ENCODE peak calls at places on chromosomes 13 and 19, in nine cellular contexts. C is SW480, P is head of caudate nucleus, J is EH, O is EL, E is T-helper 1 cell, Z is nephron progenitor cell, H is sigmoid colon, R is smooth muscle cell of the brain vasculature. A is an unnamed sample.

GRCh38 chr19:29963576-29963975 is 21.5 kb downstream of the URI1 start:
- DNase-seq in C (no peak), P (no peak), J (no peak), O (no peak), E (no peak), Z (no peak), H (no peak), R (no peak), A (no peak)

GRCh38 chr13:32956595-32956933 is 59.7 kb upstream of the KL start:
- DNase-seq in C (no peak), P (no peak), J (peak), O (no peak), E (no peak), Z (no peak), H (no peak), R (no peak), A (no peak)

GRCh38 chr19:32692727-32693061 is 1.1 kb downstream of the NUDT19 start:
- DNase-seq in C (peak), P (no peak), J (no peak), O (no peak), E (no peak), Z (no peak), H (no peak), R (no peak), A (no peak)

GRCh38 chr19:13104848-13105646 is 2.4 kb upstream of the LYL1 start:
- DNase-seq in C (no peak), P (no peak), J (no peak), O (no peak), E (no peak), Z (no peak), H (no peak), R (no peak), A (no peak)

GRCh38 chr13:60288569-60288968 is 108.5 kb upstream of the TDRD3 start:
- DNase-seq in C (no peak), P (no peak), J (no peak), O (no peak), E (no peak), Z (no peak), H (no peak), R (no peak), A (no peak)

GRCh38 chr19:6233051-6233826 is 46.5 kb downstream of the MLLT1 start:
- DNase-seq in C (no peak), P (no peak), J (peak), O (peak), E (no peak), Z (no peak), H (no peak), R (no peak), A (no peak)

GRCh38 chr19:20926796-20927195 is 3.7 kb downstream of the ZNF85 start:
- DNase-seq in C (no peak), P (no peak), J (peak), O (peak), E (no peak), Z (no peak), H (no peak), R (no peak), A (no peak)

GRCh38 chr19:1944088-1944915 is 3.3 kb downstream of the CSNK1G2 start:
- DNase-seq in C (no peak), P (no peak), J (no peak), O (no peak), E (no peak), Z (no peak), H (peak), R (no peak), A (no peak)

GRCh38 chr13:54511356-54511755 is 1482.7 kb downstream of the OLFM4 start:
- DNase-seq in C (no peak), P (no peak), J (no peak), O (no peak), E (no peak), Z (no peak), H (no peak), R (no peak), A (no peak)

GRCh38 chr19:53158119-53158656 is 665 bp downstream of the ZNF347 start:
- DNase-seq in C (no peak), P (peak), J (peak), O (peak), E (peak), Z (peak), H (peak), R (no peak), A (peak)

GRCh38 chr13:113126265-113127150 is 3.9 kb downstream of the F10 start:
- DNase-seq in C (no peak), P (peak), J (no peak), O (no peak), E (no peak), Z (no peak), H (no peak), R (no peak), A (peak)

GRCh38 chr13:39890537-39890936 is 235.1 kb downstream of the COG6 start:
- DNase-seq in C (no peak), P (no peak), J (no peak), O (no peak), E (no peak), Z (no peak), H (no peak), R (no peak), A (no peak)

GRCh38 chr13:49421391-49421790 is 22.5 kb downstream of the CAB39L start:
- DNase-seq in C (no peak), P (no peak), J (peak), O (peak), E (no peak), Z (no peak), H (no peak), R (no peak), A (no peak)

GRCh38 chr13:27578121-27579030 is 42.0 kb downstream of the LNX2 start:
- DNase-seq in C (no peak), P (no peak), J (peak), O (peak), E (no peak), Z (no peak), H (no peak), R (no peak), A (no peak)

GRCh38 chr19:51372649-51373504 is at the start of gene NKG7:
- DNase-seq in C (no peak), P (no peak), J (no peak), O (no peak), E (no peak), Z (no peak), H (no peak), R (no peak), A (no peak)

GRCh38 chr19:16951529-16951928 is 62.7 kb downstream of the F2RL3 start:
- DNase-seq in C (no peak), P (no peak), J (no peak), O (peak), E (no peak), Z (no peak), H (no peak), R (no peak), A (no peak)

GRCh38 chr19:38143847-38144246 is 80.2 kb downstream of the DPF1 start:
- DNase-seq in C (no peak), P (no peak), J (no peak), O (no peak), E (no peak), Z (no peak), H (no peak), R (no peak), A (no peak)

GRCh38 chr19:46717716-46718143 is 816 bp upstream of the PRKD2 start:
- DNase-seq in C (peak), P (no peak), J (no peak), O (no peak), E (no peak), Z (no peak), H (peak), R (no peak), A (no peak)

GRCh38 chr19:14237011-14237941 is 31.3 kb upstream of the ADGRL1 start:
- DNase-seq in C (no peak), P (no peak), J (no peak), O (no peak), E (no peak), Z (no peak), H (no peak), R (no peak), A (no peak)